ENCODE peak calls at places on chromosomes 1 and 21, in five cellular contexts. One of them, this sample, is unnamed.

GRCh38 chr21:46294647-46295176 is 8.6 kb downstream of the YBEY start:
- DNase-seq in heart left ventricle: peak; percentile 58
- DNase-seq in adrenal gland: no peak
- DNase-seq in spleen: no peak
- DNase-seq in breast epithelium: no peak
- DNase-seq in this sample: no peak

GRCh38 chr1:234732671-234733390 is 122.9 kb upstream of the IRF2BP2 start:
- DNase-seq in heart left ventricle: no peak
- DNase-seq in adrenal gland: no peak
- DNase-seq in spleen: no peak
- DNase-seq in breast epithelium: no peak
- DNase-seq in this sample: no peak

GRCh38 chr1:153465728-153466625 is 5.5 kb upstream of the S100A7 start:
- DNase-seq in adrenal gland: peak; percentile 71
- DNase-seq in breast epithelium: no peak
- DNase-seq in heart left ventricle: peak; percentile 64
- DNase-seq in spleen: peak; percentile 88
- DNase-seq in this sample: peak; percentile 74

GRCh38 chr1:165397945-165398344 is 41.4 kb upstream of the LMX1A start:
- DNase-seq in breast epithelium: no peak
- DNase-seq in adrenal gland: peak; percentile 57
- DNase-seq in spleen: no peak
- DNase-seq in heart left ventricle: peak; percentile 55
- DNase-seq in this sample: no peak

GRCh38 chr1:43232071-43232470 is 37.7 kb upstream of the TMEM125 start:
- DNase-seq in breast epithelium: no peak
- DNase-seq in heart left ventricle: no peak
- DNase-seq in adrenal gland: no peak
- DNase-seq in spleen: no peak
- DNase-seq in this sample: no peak

GRCh38 chr1:116503535-116504307 is 67.1 kb downstream of the CD58 start:
- DNase-seq in adrenal gland: no peak
- DNase-seq in heart left ventricle: peak; percentile 74
- DNase-seq in breast epithelium: no peak
- DNase-seq in spleen: peak; percentile 88
- DNase-seq in this sample: no peak

GRCh38 chr1:32426489-32427255 is 32.4 kb upstream of the BSDC1 start:
- DNase-seq in heart left ventricle: no peak
- DNase-seq in adrenal gland: peak; percentile 56
- DNase-seq in breast epithelium: peak; percentile 20
- DNase-seq in spleen: no peak
- DNase-seq in this sample: peak; percentile 30

GRCh38 chr1:20476260-20477038 is 9.6 kb downstream of the CAMK2N1 start:
- DNase-seq in breast epithelium: peak; percentile 76
- DNase-seq in adrenal gland: peak; percentile 96
- DNase-seq in spleen: no peak
- DNase-seq in heart left ventricle: peak; percentile 59
- DNase-seq in this sample: peak; percentile 32

GRCh38 chr1:235102993-235103411 is 25.6 kb downstream of the TOMM20 start:
- DNase-seq in spleen: no peak
- DNase-seq in breast epithelium: no peak
- DNase-seq in heart left ventricle: no peak
- DNase-seq in adrenal gland: peak; percentile 53
- DNase-seq in this sample: peak; percentile 46

GRCh38 chr1:91803847-91804545 is 82.0 kb downstream of the TGFBR3 start:
- DNase-seq in heart left ventricle: no peak
- DNase-seq in spleen: no peak
- DNase-seq in breast epithelium: no peak
- DNase-seq in adrenal gland: no peak
- DNase-seq in this sample: no peak

GRCh38 chr1:26357121-26357602 is 3.2 kb upstream of the CRYBG2 start:
- DNase-seq in breast epithelium: no peak
- DNase-seq in adrenal gland: no peak
- DNase-seq in spleen: no peak
- DNase-seq in heart left ventricle: no peak
- DNase-seq in this sample: no peak

GRCh38 chr1:172821609-172822274 is 162.8 kb downstream of the FASLG start:
- DNase-seq in breast epithelium: no peak
- DNase-seq in heart left ventricle: no peak
- DNase-seq in spleen: no peak
- DNase-seq in adrenal gland: peak; percentile 66
- DNase-seq in this sample: no peak

GRCh38 chr1:110132682-110133081 is 17.6 kb upstream of the SLC6A17 start:
- DNase-seq in adrenal gland: no peak
- DNase-seq in breast epithelium: no peak
- DNase-seq in spleen: peak; percentile 6
- DNase-seq in heart left ventricle: no peak
- DNase-seq in this sample: no peak

GRCh38 chr1:35930593-35931423 is at the start of gene AGO3:
- DNase-seq in spleen: peak; percentile 98
- DNase-seq in breast epithelium: peak; percentile 66
- DNase-seq in adrenal gland: peak; percentile 86
- DNase-seq in heart left ventricle: peak; percentile 87
- DNase-seq in this sample: peak; percentile 70

GRCh38 chr1:80565416-80565815 is 1235.3 kb upstream of the ADGRL2 start:
- DNase-seq in adrenal gland: no peak
- DNase-seq in heart left ventricle: no peak
- DNase-seq in breast epithelium: no peak
- DNase-seq in spleen: no peak
- DNase-seq in this sample: no peak

GRCh38 chr1:73593379-73593778 is 604.6 kb downstream of the LRRIQ3 start:
- DNase-seq in spleen: no peak
- DNase-seq in breast epithelium: peak; percentile 30
- DNase-seq in heart left ventricle: no peak
- DNase-seq in adrenal gland: peak; percentile 69
- DNase-seq in this sample: no peak

GRCh38 chr1:192550922-192551534 is 24.5 kb upstream of the RGS1 start:
- DNase-seq in spleen: no peak
- DNase-seq in heart left ventricle: no peak
- DNase-seq in breast epithelium: no peak
- DNase-seq in adrenal gland: no peak
- DNase-seq in this sample: no peak

GRCh38 chr1:6574025-6574620 is 5.7 kb upstream of the ZBTB48 start:
- DNase-seq in adrenal gland: no peak
- DNase-seq in breast epithelium: no peak
- DNase-seq in spleen: no peak
- DNase-seq in heart left ventricle: no peak
- DNase-seq in this sample: no peak

GRCh38 chr21:38816400-38816973 is 10.8 kb downstream of the ETS2 start:
- DNase-seq in adrenal gland: no peak
- DNase-seq in spleen: no peak
- DNase-seq in heart left ventricle: no peak
- DNase-seq in breast epithelium: no peak
- DNase-seq in this sample: no peak

GRCh38 chr1:76868154-76868882 is 1.0 kb downstream of the ST6GALNAC5 start:
- DNase-seq in adrenal gland: peak; percentile 79
- DNase-seq in breast epithelium: no peak
- DNase-seq in spleen: peak; percentile 73
- DNase-seq in heart left ventricle: peak; percentile 29
- DNase-seq in this sample: no peak

GRCh38 chr1:91569411-91570104 is 68.9 kb downstream of the CDC7 start:
- DNase-seq in spleen: no peak
- DNase-seq in breast epithelium: no peak
- DNase-seq in heart left ventricle: peak; percentile 94
- DNase-seq in adrenal gland: peak; percentile 76
- DNase-seq in this sample: peak; percentile 83

GRCh38 chr1:53381790-53382401 is 54.0 kb upstream of the LRP8 start:
- DNase-seq in breast epithelium: no peak
- DNase-seq in adrenal gland: no peak
- DNase-seq in spleen: no peak
- DNase-seq in heart left ventricle: peak; percentile 5
- DNase-seq in this sample: no peak

GRCh38 chr21:33947451-33948095 is 32.0 kb upstream of the ATP5PO start:
- DNase-seq in breast epithelium: peak; percentile 93
- DNase-seq in adrenal gland: peak; percentile 94
- DNase-seq in spleen: no peak
- DNase-seq in heart left ventricle: peak; percentile 77
- DNase-seq in this sample: peak; percentile 93

GRCh38 chr1:171742577-171742922 is 685 bp upstream of the VAMP4 start:
- DNase-seq in heart left ventricle: peak; percentile 45
- DNase-seq in breast epithelium: peak; percentile 45
- DNase-seq in adrenal gland: peak; percentile 73
- DNase-seq in spleen: peak; percentile 81
- DNase-seq in this sample: peak; percentile 61

GRCh38 chr1:19332832-19333231 is 20.7 kb downstream of the SLC66A1 start:
- DNase-seq in heart left ventricle: no peak
- DNase-seq in adrenal gland: no peak
- DNase-seq in spleen: no peak
- DNase-seq in breast epithelium: no peak
- DNase-seq in this sample: no peak

GRCh38 chr1:228011721-228012311 is 5.0 kb downstream of the WNT3A start:
- DNase-seq in heart left ventricle: no peak
- DNase-seq in breast epithelium: peak; percentile 12
- DNase-seq in spleen: peak; percentile 58
- DNase-seq in adrenal gland: peak; percentile 34
- DNase-seq in this sample: peak; percentile 6

GRCh38 chr1:92940541-92940940 is 20.7 kb downstream of the DIPK1A start:
- DNase-seq in spleen: no peak
- DNase-seq in adrenal gland: no peak
- DNase-seq in heart left ventricle: no peak
- DNase-seq in breast epithelium: no peak
- DNase-seq in this sample: no peak

GRCh38 chr1:27102707-27103468 is 52.0 kb downstream of the SLC9A1 start:
- DNase-seq in heart left ventricle: peak; percentile 66
- DNase-seq in spleen: peak; percentile 94
- DNase-seq in breast epithelium: peak; percentile 64
- DNase-seq in adrenal gland: peak; percentile 93
- DNase-seq in this sample: peak; percentile 79

GRCh38 chr1:44847786-44848185 is 4.7 kb upstream of the PTCH2 start:
- DNase-seq in breast epithelium: no peak
- DNase-seq in adrenal gland: peak; percentile 63
- DNase-seq in heart left ventricle: no peak
- DNase-seq in spleen: no peak
- DNase-seq in this sample: no peak

GRCh38 chr1:224057461-224058199 is 56.3 kb upstream of the FBXO28 start:
- DNase-seq in heart left ventricle: no peak
- DNase-seq in adrenal gland: no peak
- DNase-seq in spleen: no peak
- DNase-seq in breast epithelium: no peak
- DNase-seq in this sample: no peak

GRCh38 chr1:226185153-226186036 is 1.1 kb downstream of the ACBD3 start:
- DNase-seq in adrenal gland: no peak
- DNase-seq in heart left ventricle: no peak
- DNase-seq in spleen: no peak
- DNase-seq in breast epithelium: no peak
- DNase-seq in this sample: no peak

GRCh38 chr1:233614173-233614742 is 352 bp downstream of the KCNK1 start:
- DNase-seq in adrenal gland: peak; percentile 61
- DNase-seq in spleen: no peak
- DNase-seq in breast epithelium: peak; percentile 35
- DNase-seq in heart left ventricle: peak; percentile 47
- DNase-seq in this sample: no peak

GRCh38 chr1:48552420-48552819 is 80.4 kb upstream of the SPATA6 start:
- DNase-seq in adrenal gland: no peak
- DNase-seq in heart left ventricle: no peak
- DNase-seq in breast epithelium: no peak
- DNase-seq in spleen: no peak
- DNase-seq in this sample: no peak

GRCh38 chr1:203271018-203271743 is 34.1 kb upstream of the BTG2 start:
- DNase-seq in heart left ventricle: peak; percentile 68
- DNase-seq in spleen: peak; percentile 90
- DNase-seq in breast epithelium: peak; percentile 78
- DNase-seq in adrenal gland: peak; percentile 90
- DNase-seq in this sample: peak; percentile 82

GRCh38 chr21:43719748-43720538 is 1.0 kb downstream of the PDXK start:
- DNase-seq in breast epithelium: no peak
- DNase-seq in heart left ventricle: no peak
- DNase-seq in spleen: peak; percentile 91
- DNase-seq in adrenal gland: peak; percentile 70
- DNase-seq in this sample: peak; percentile 25
- TF ChIP-seq POLR2A in breast epithelium: no peak
- TF ChIP-seq POLR2A in heart left ventricle: no peak
- TF ChIP-seq POLR2A in spleen: no peak
- TF ChIP-seq POLR2A in adrenal gland: no peak
- TF ChIP-seq POLR2A in this sample: no peak

GRCh38 chr1:113488576-113489177 is 98.4 kb downstream of the MAGI3 start:
- DNase-seq in heart left ventricle: peak; percentile 24
- DNase-seq in breast epithelium: no peak
- DNase-seq in spleen: no peak
- DNase-seq in adrenal gland: no peak
- DNase-seq in this sample: no peak

GRCh38 chr1:113490384-113490783 is 100.1 kb downstream of the MAGI3 start:
- DNase-seq in adrenal gland: no peak
- DNase-seq in spleen: no peak
- DNase-seq in breast epithelium: no peak
- DNase-seq in heart left ventricle: no peak
- DNase-seq in this sample: no peak

GRCh38 chr1:113493533-113493932 is 103.2 kb downstream of the MAGI3 start:
- DNase-seq in adrenal gland: no peak
- DNase-seq in breast epithelium: no peak
- DNase-seq in heart left ventricle: no peak
- DNase-seq in spleen: no peak
- DNase-seq in this sample: no peak
- H3K27ac ChIP-seq in adrenal gland: no peak overlapping the region
- H3K27ac ChIP-seq in breast epithelium: no peak overlapping the region
- H3K27ac ChIP-seq in heart left ventricle: no peak overlapping the region
- H3K27ac ChIP-seq in spleen: no peak overlapping the region
- H3K27ac ChIP-seq in this sample: no peak overlapping the region

GRCh38 chr1:21669287-21670058 is at the start of gene RAP1GAP:
- DNase-seq in heart left ventricle: no peak
- DNase-seq in spleen: peak; percentile 82
- DNase-seq in breast epithelium: no peak
- DNase-seq in adrenal gland: peak; percentile 74
- DNase-seq in this sample: no peak
- TF ChIP-seq POLR2A in heart left ventricle: no peak
- TF ChIP-seq POLR2A in spleen: no peak
- TF ChIP-seq POLR2A in breast epithelium: no peak
- TF ChIP-seq POLR2A in adrenal gland: no peak
- TF ChIP-seq POLR2A in this sample: no peak

GRCh38 chr1:12543747-12544146 is 74.3 kb downstream of the DHRS3 start:
- DNase-seq in adrenal gland: no peak
- DNase-seq in breast epithelium: no peak
- DNase-seq in heart left ventricle: no peak
- DNase-seq in spleen: no peak
- DNase-seq in this sample: no peak

GRCh38 chr1:12542596-12543592 is 75.1 kb downstream of the DHRS3 start:
- DNase-seq in heart left ventricle: no peak
- DNase-seq in breast epithelium: no peak
- DNase-seq in spleen: peak; percentile 11
- DNase-seq in adrenal gland: no peak
- DNase-seq in this sample: peak; percentile 11

GRCh38 chr1:12540580-12541273 is 77.3 kb downstream of the DHRS3 start:
- DNase-seq in adrenal gland: no peak
- DNase-seq in heart left ventricle: no peak
- DNase-seq in spleen: no peak
- DNase-seq in breast epithelium: no peak
- DNase-seq in this sample: no peak

GRCh38 chr1:12541274-12542137 is 76.5 kb downstream of the DHRS3 start:
- DNase-seq in heart left ventricle: peak; percentile 71
- DNase-seq in breast epithelium: peak; percentile 55
- DNase-seq in spleen: no peak
- DNase-seq in adrenal gland: peak; percentile 66
- DNase-seq in this sample: peak; percentile 82

DNA sequence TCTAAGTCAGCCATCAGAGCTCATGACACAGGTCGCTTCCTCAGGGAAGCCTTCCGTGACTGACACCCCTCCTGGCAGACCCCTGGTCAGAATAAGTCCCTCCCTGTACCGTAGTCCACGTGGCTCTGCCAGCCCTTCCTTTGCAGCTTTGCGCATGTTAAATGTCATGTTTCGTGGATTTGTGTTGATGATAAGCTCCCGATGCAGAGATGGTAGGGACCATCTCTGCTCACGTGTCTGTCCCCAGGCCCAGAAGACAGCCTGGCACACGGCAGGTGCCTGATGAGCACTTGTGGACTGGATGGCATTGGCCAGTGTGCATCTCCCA is 75.9 kb downstream of the DHRS3 start:
- DNase-seq in heart left ventricle: no peak
- DNase-seq in breast epithelium: no peak
- DNase-seq in spleen: no peak
- DNase-seq in adrenal gland: no peak
- DNase-seq in this sample: peak; percentile 14
- H3K27ac ChIP-seq in heart left ventricle: peak overlapping the region; percentile 39
- H3K27ac ChIP-seq in breast epithelium: peak overlapping the region; percentile 74
- H3K27ac ChIP-seq in spleen: no peak overlapping the region
- H3K27ac ChIP-seq in adrenal gland: no peak overlapping the region
- H3K27ac ChIP-seq in this sample: peak overlapping the region; percentile 91

This sample was measured in uterus.